ENCODE peak calls at places on chromosomes 11 and 22, in four cellular contexts. Y is IMR-90, J is tibial nerve, K is thyroid gland. V is an unnamed sample.

GRCh38 chr11:2700415-2701211 is 819 bp upstream of the KCNQ1OT1 start:
- DNase-seq in Y (no peak), J (peak), K (peak), V (peak)

GRCh38 chr11:2746401-2747230 is 46.8 kb upstream of the KCNQ1OT1 start:
- DNase-seq in J (no peak), K (no peak), Y (no peak), V (no peak)

GRCh38 chr11:65569973-65570918 is at the start of gene ZNRD2:
- DNase-seq in Y (peak), J (peak), K (peak), V (peak)

GRCh38 chr22:20741634-20742581 is 32.0 kb upstream of the SERPIND1 start:
- DNase-seq in K (peak), Y (peak), J (no peak), V (peak)

GRCh38 chr11:75313457-75314272 is 37.8 kb downstream of the ARRB1 start:
- DNase-seq in K (peak), Y (peak), J (no peak), V (peak)

GRCh38 chr11:120775986-120776682 is 247.8 kb upstream of the TBCEL start:
- DNase-seq in Y (no peak), J (no peak), K (peak), V (no peak)

GRCh38 chr22:22106855-22107254 is 124.3 kb upstream of the TOP3B start:
- DNase-seq in J (no peak), K (no peak), Y (no peak), V (no peak)

GRCh38 chr11:114953039-114953438 is 274.7 kb downstream of the NXPE2 start:
- DNase-seq in K (no peak), J (no peak), Y (no peak), V (no peak)

GRCh38 chr11:17921620-17922473 is 91.0 kb downstream of the SERGEF start:
- DNase-seq in K (peak), Y (peak), J (no peak), V (peak)

GRCh38 chr11:78350101-78350645 is 67.4 kb downstream of the GAB2 start:
- DNase-seq in K (peak), Y (peak), J (no peak), V (no peak)

GRCh38 chr11:112229746-112230433 is 3.7 kb downstream of the PTS start:
- DNase-seq in K (no peak), J (no peak), Y (peak), V (no peak)

GRCh38 chr22:39967996-39968968 is 8.1 kb downstream of the TMA7B start:
- DNase-seq in J (peak), K (peak), Y (no peak), V (peak)

GRCh38 chr11:17368551-17368950 is 17.0 kb downstream of the NCR3LG1 start:
- DNase-seq in K (no peak), J (no peak), Y (no peak), V (no peak)

GRCh38 chr11:79397252-79397651 is 43.6 kb downstream of the TENM4 start:
- DNase-seq in J (no peak), Y (peak), K (no peak), V (no peak)

GRCh38 chr11:9397746-9398680 is 13.6 kb downstream of the IPO7 start:
- DNase-seq in J (no peak), Y (no peak), K (no peak), V (no peak)

GRCh38 chr22:22692707-22693530 is 48.5 kb downstream of the GGTLC2 start:
- DNase-seq in Y (peak), K (peak), J (no peak), V (peak)

GRCh38 chr11:69039501-69039900 is 9.2 kb upstream of the TPCN2 start:
- DNase-seq in K (no peak), J (no peak), Y (peak), V (no peak)

GRCh38 chr22:20776624-20777405 is 2.9 kb downstream of the SERPIND1 start:
- DNase-seq in K (peak), J (no peak), Y (no peak), V (no peak)

GRCh38 chr11:1780700-1781592 is 17.2 kb upstream of the CTSD start:
- DNase-seq in J (no peak), K (no peak), Y (no peak), V (no peak)

GRCh38 chr11:33060271-33060670 is 20.9 kb downstream of the TCP11L1 start:
- DNase-seq in J (no peak), K (no peak), Y (no peak), V (no peak)

GRCh38 chr22:39414886-39415285 is 15.3 kb downstream of the TAB1 start:
- DNase-seq in K (peak), Y (no peak), J (no peak), V (no peak)

GRCh38 chr11:31295308-31295707 is 74.2 kb downstream of the DCDC1 start:
- DNase-seq in K (no peak), Y (no peak), J (no peak), V (no peak)

GRCh38 chr11:120225372-120225909 is 14.5 kb upstream of the POU2F3 start:
- DNase-seq in J (no peak), Y (no peak), K (peak), V (no peak)

GRCh38 chr22:37303821-37304274 is 21.5 kb downstream of the CYTH4 start:
- DNase-seq in Y (peak), J (no peak), K (no peak), V (no peak)

GRCh38 chr11:82858556-82859091 is 41.6 kb downstream of the PRCP start:
- DNase-seq in K (no peak), J (no peak), Y (peak), V (no peak)

GRCh38 chr22:39095971-39096370 is 1.1 kb upstream of the APOBEC3H start:
- DNase-seq in J (no peak), K (no peak), Y (no peak), V (no peak)

GRCh38 chr11:16326679-16327297 is 29.6 kb downstream of the SOX6 start:
- DNase-seq in Y (peak), K (no peak), J (no peak), V (no peak)

GRCh38 chr11:15801616-15802015 is 554.7 kb downstream of the SOX6 start:
- DNase-seq in J (no peak), K (no peak), Y (no peak), V (no peak)

GRCh38 chr11:44540667-44541066 is 24.8 kb upstream of the CD82 start:
- DNase-seq in K (no peak), J (no peak), Y (no peak), V (no peak)

GRCh38 chr11:14620027-14620511 is 23.5 kb upstream of the PDE3B start:
- DNase-seq in K (no peak), J (no peak), Y (no peak), V (no peak)

GRCh38 chr11:100545970-100546369 is 141.1 kb upstream of the ARHGAP42 start:
- DNase-seq in J (no peak), K (no peak), Y (no peak), V (no peak)

GRCh38 chr11:105296386-105296785 is 156.8 kb upstream of the CARD18 start:
- DNase-seq in Y (no peak), J (no peak), K (no peak), V (no peak)

GRCh38 chr11:36073411-36074203 is 129.7 kb downstream of the LDLRAD3 start:
- DNase-seq in J (no peak), K (no peak), Y (peak), V (no peak)

GRCh38 chr11:75441804-75442132 is 8.8 kb upstream of the KLHL35 start:
- DNase-seq in K (no peak), Y (no peak), J (no peak), V (no peak)

GRCh38 chr11:79045811-79046304 is 395.0 kb downstream of the TENM4 start:
- DNase-seq in J (no peak), Y (peak), K (peak), V (no peak)

GRCh38 chr22:50587407-50587806 is 4.8 kb upstream of the CHKB start:
- DNase-seq in J (no peak), Y (no peak), K (no peak), V (no peak)

GRCh38 chr11:61891331-61892084 is at the start of gene FADS3:
- DNase-seq in K (peak), J (peak), Y (peak), V (peak)
- TF ChIP-seq POLR2A in K (peak), J (peak), Y (peak), V (no peak)

GRCh38 chr11:57599381-57599780 is 1.9 kb downstream of the SERPING1 start:
- DNase-seq in J (no peak), Y (no peak), K (no peak), V (no peak)
- H3K4me3 ChIP-seq in J (peak), Y (peak), K (no peak), V (no peak)

GRCh38 chr11:66722745-66723651 is 6.0 kb downstream of the SPTBN2 start:
- DNase-seq in K (no peak), Y (no peak), J (no peak), V (peak)
- H3K27ac ChIP-seq in K (no peak), Y (no peak), J (no peak), V (no peak)

DNA sequence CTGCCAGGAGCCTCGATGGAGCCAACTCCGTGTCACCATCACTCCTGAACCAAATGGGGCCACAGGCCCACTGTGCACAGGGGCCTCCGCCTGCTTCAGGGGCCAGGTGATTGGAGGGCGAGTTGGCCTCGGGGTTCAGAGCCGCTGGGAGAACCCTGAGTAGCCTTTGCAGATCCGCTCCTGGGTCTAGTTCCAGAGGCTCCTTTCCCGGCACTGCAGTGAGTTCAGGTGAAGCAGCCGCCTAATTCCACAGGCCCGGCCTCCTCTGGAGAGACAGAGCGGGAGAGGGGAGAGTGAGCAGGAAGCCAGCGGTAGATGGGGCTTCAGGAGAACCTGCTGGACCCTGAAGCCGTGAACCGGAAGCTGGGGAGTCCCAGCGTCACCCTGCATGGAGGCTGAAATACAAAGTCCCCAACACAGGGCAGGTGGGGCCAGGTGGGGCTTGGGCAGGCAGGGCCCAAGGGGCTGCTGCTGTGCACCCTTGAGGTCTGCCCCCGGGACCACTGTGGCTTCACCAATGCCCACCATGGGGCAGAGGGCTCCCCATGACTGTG is 22.5 kb downstream of the DRD4 start:
- DNase-seq in J (no peak), K (no peak), Y (no peak), V (no peak)
- TF ChIP-seq POLR2A in J (no peak), K (no peak), Y (no peak), V (no peak)

GRCh38 chr11:73995731-73996130 is 13.1 kb upstream of the UCP2 start:
- DNase-seq in Y (no peak), J (no peak), K (no peak), V (no peak)
- H3K4me3 ChIP-seq in Y (no peak), J (no peak), K (no peak), V (no peak)

DNA sequence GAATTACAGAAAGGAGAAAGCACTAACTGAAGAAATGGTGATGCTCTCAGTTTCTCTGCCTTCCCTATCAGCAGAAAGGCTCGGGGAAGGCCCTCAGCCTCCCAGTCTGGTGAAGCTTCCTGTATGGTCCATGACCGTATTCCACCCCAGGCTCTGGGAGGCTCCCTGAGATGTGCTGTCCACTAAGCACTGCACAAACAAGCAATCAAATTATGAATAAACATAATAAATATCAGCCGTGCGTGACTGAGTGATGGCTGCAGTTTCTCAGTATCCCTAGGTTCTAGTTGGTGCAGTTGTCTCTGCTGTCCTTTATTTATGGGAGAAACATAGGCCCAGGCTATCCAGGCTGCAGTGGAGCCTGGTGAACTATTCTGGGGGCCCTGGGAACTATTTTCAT is 3.6 kb downstream of the SMDT1 start:
- DNase-seq in J (no peak), Y (no peak), K (no peak), V (no peak)
- H3K27ac ChIP-seq in J (no peak), Y (no peak), K (no peak), V (no peak)

GRCh38 chr11:117220568-117220967 is 11.3 kb downstream of the PCSK7 start:
- DNase-seq in Y (no peak), K (peak), J (no peak), V (peak)

GRCh38 chr11:117219995-117220394 is 11.9 kb downstream of the PCSK7 start:
- DNase-seq in J (no peak), K (no peak), Y (no peak), V (no peak)

GRCh38 chr11:117219001-117219400 is 12.9 kb downstream of the PCSK7 start:
- DNase-seq in Y (no peak), K (no peak), J (no peak), V (no peak)

GRCh38 chr11:117218133-117218915 is 13.5 kb downstream of the PCSK7 start:
- DNase-seq in K (no peak), Y (peak), J (no peak), V (peak)

GRCh38 chr11:117219455-117219854 is 12.4 kb downstream of the PCSK7 start:
- DNase-seq in Y (no peak), K (no peak), J (no peak), V (no peak)
- TF ChIP-seq POLR2A in Y (no peak), K (no peak), J (no peak), V (no peak)